ENCODE peak calls at places on chromosomes 4 and X, in six cellular contexts. K is PC-3, Z is astrocyte, A is sigmoid colon, N is endothelial cell of umbilical vein, I is neural progenitor cell. M is an unnamed sample.

GRCh38 chrX:55619547-55619946 is 3.7 kb upstream of the FOXR2 start:
- DNase-seq in I (no peak), Z (no peak), N (no peak), K (no peak), A (no peak), M (no peak)

GRCh38 chrX:109842611-109843010 is 109.6 kb upstream of the ACSL4 start:
- DNase-seq in A (no peak), I (no peak), N (no peak), K (no peak), Z (no peak), M (no peak)

GRCh38 chr4:160414516-160414915 is 1311.6 kb downstream of the RAPGEF2 start:
- DNase-seq in A (no peak), Z (no peak), K (no peak), I (no peak), N (no peak), M (no peak)

GRCh38 chr4:133146574-133147198 is 2.4 kb upstream of the PCDH10 start:
- DNase-seq in K (peak; percentile 59), A (peak; percentile 62), N (peak; percentile 88), I (peak; percentile 80), Z (peak; percentile 36), M (no peak)

GRCh38 chr4:175062183-175062592 is 144.0 kb downstream of the ADAM29 start:
- DNase-seq in K (no peak), Z (no peak), A (no peak), I (no peak), N (no peak), M (no peak)

GRCh38 chrX:21176927-21177571 is 197.2 kb upstream of the CNKSR2 start:
- DNase-seq in N (no peak), K (peak; percentile 11), Z (no peak), I (no peak), A (no peak), M (no peak)

GRCh38 chrX:107935200-107935599 is 47.0 kb downstream of the TEX13B start:
- DNase-seq in K (peak; percentile 44), Z (peak; percentile 42), N (peak; percentile 9), I (no peak), A (no peak), M (no peak)

GRCh38 chr4:148061795-148062194 is 329.9 kb downstream of the ARHGAP10 start:
- DNase-seq in A (no peak), Z (no peak), I (no peak), N (no peak), K (no peak), M (no peak)

DNA sequence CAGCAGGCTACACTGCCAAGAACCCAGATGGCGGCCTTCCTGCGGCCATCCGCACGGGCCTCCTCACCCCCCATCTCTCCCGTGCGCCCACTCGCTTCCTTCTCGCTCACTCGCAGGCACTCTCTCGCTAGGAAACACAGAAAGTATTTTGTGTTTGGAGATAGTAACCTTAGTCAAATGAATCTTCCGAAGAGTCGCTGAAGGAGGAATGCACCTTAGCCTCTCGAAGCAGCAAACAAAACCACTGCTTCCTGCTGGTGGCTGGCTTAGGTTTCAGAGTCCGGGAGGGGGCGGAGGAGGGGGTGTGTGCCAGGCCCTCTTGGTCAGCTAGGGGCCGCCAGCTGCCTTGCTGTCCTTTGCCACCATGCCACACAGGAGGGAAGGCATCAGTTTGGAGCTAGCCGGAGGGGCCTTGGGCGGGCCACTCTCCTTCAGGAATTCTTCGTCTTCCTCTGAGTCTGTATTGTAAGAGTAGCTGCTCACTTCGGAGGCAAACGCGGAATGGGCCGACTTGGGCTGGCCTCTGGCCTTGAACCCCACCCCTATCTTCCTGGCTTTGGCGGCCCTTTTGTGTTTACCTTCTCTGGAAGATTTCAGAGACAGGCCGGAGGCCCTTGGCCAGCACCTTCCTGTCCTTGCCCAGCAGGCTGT is 73.2 kb upstream of the UCP1 start:
- DNase-seq in Z (no peak), A (no peak), I (peak; percentile 52), K (no peak), N (no peak), M (no peak)
- TF ChIP-seq CTCF in Z (no peak), A (no peak), I (peak; percentile 27), K (no peak), N (no peak), M (no peak)

GRCh38 chr4:184816962-184817361 is 8.8 kb downstream of the ACSL1 start:
- DNase-seq in N (no peak), I (no peak), A (no peak), K (no peak), Z (no peak), M (no peak)

GRCh38 chr4:184815046-184815877 is 10.5 kb downstream of the ACSL1 start:
- DNase-seq in K (peak; percentile 72), Z (peak; percentile 76), N (peak; percentile 39), I (peak; percentile 34), A (peak; percentile 89), M (peak; percentile 47)

GRCh38 chr4:184817494-184818215 is 8.1 kb downstream of the ACSL1 start:
- DNase-seq in N (no peak), I (no peak), A (no peak), Z (no peak), K (no peak), M (no peak)

GRCh38 chr4:184819786-184820185 is 6.0 kb downstream of the ACSL1 start:
- DNase-seq in I (no peak), N (no peak), Z (no peak), K (no peak), A (no peak), M (no peak)

DNA sequence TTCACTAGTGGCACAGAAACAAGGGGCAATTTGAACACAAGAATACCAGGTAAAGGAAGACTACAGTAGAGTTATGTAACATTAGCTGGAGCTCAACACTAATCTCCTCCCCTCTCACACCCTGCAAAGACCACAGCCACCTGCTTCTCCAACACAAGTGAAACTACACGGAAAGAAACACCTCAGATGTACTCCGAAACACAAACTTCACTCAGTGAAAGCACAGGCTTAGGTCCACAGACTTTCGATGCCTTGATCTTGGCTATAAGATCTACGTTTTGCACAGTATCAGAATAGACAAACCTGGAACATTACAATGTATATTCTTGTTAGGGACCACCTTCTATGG is 7.6 kb downstream of the ACSL1 start:
- DNase-seq in I (no peak), N (no peak), A (no peak), Z (no peak), K (no peak), M (no peak)
- H3K4me1 ChIP-seq in I (no peaks in the 10 kb centered on the region), N (no peaks in the 10 kb centered on the region), A (no peaks in the 10 kb centered on the region), Z (peaks cover 11% of the 10 kb centered on the region), K (peaks cover 27% of the 10 kb centered on the region), M (peaks cover 9% of the 10 kb centered on the region)

GRCh38 chr4:8534129-8534528 is 46.1 kb upstream of the GPR78 start:
- DNase-seq in A (no peak), I (no peak), K (peak; percentile 92), N (peak; percentile 23), Z (peak; percentile 58), M (peak; percentile 45)
- H3K27ac ChIP-seq in A (peak overlapping the region; percentile 61), I (no peak overlapping the region), K (peak overlapping the region; percentile 96), N (no peak overlapping the region), Z (no peak overlapping the region), M (peak overlapping the region; percentile 27)

GRCh38 chr4:182756161-182756690 is 161.0 kb downstream of the DCTD start:
- DNase-seq in N (no peak), A (no peak), I (no peak), K (peak; percentile 46), Z (no peak), M (no peak)
- TF ChIP-seq CTCF in N (no peak), A (no peak), I (no peak), K (no peak), Z (no peak), M (no peak)

M was measured in Peyer's patch.